ENCODE peak calls at places on chromosomes 4 and X, in six cellular contexts. B is left ventricle myocardium inferior, N is NCI-H1092 treated with DMSO at 0.1 percent for 48 hours, H is astrocyte of the hippocampus, M is mucosa of descending colon, F is germinal center. X is an unnamed sample.

GRCh38 chr4:141331534-141332358 is 111.1 kb downstream of the ZNF330 start:
- DNase-seq in B (no peak), N (no peak), H (no peak), M (no peak), F (no peak), X (no peak)

GRCh38 chr4:10006604-10007435 is 14.5 kb downstream of the SLC2A9 start:
- DNase-seq in B (no peak), N (no peak), H (peak), M (peak), F (no peak), X (peak)

GRCh38 chr4:56655627-56656345 is 25.3 kb downstream of the HOPX start:
- DNase-seq in B (peak), N (no peak), H (peak), M (no peak), F (peak), X (no peak)

GRCh38 chr4:36399762-36400353 is 118.4 kb downstream of the DTHD1 start:
- DNase-seq in B (no peak), N (no peak), H (peak), M (peak), F (no peak), X (no peak)

GRCh38 chr4:1928356-1929235 is 57.4 kb downstream of the NSD2 start:
- DNase-seq in B (no peak), N (no peak), H (no peak), M (no peak), F (no peak), X (no peak)

GRCh38 chr4:169618286-169618685 is 2.1 kb upstream of the CLCN3 start:
- DNase-seq in B (no peak), N (no peak), H (peak), M (no peak), F (no peak), X (peak)

GRCh38 chr4:3054169-3054759 is 20.1 kb downstream of the HTT-AS start:
- DNase-seq in B (no peak), N (no peak), H (no peak), M (no peak), F (no peak), X (no peak)

GRCh38 chrX:115652221-115652620 is 91.2 kb downstream of the PLS3 start:
- DNase-seq in B (no peak), N (no peak), H (peak), M (no peak), F (no peak), X (no peak)

GRCh38 chr4:113438596-113438995 is 322.9 kb downstream of the CAMK2D start:
- DNase-seq in B (no peak), N (no peak), H (no peak), M (no peak), F (no peak), X (no peak)

GRCh38 chr4:182764642-182765041 is 152.5 kb downstream of the DCTD start:
- DNase-seq in B (no peak), N (no peak), H (no peak), M (no peak), F (no peak), X (no peak)

GRCh38 chrX:131895002-131895401 is 128.1 kb upstream of the STK26 start:
- DNase-seq in B (no peak), N (no peak), H (peak), M (no peak), F (no peak), X (peak)

GRCh38 chr4:6715704-6716017 is 313 bp upstream of the BLOC1S4 start:
- DNase-seq in B (no peak), N (no peak), H (no peak), M (no peak), F (no peak), X (no peak)

GRCh38 chr4:30614771-30615170 is 105.4 kb upstream of the PCDH7 start:
- DNase-seq in B (no peak), N (no peak), H (no peak), M (no peak), F (no peak), X (no peak)